ENCODE peak calls at places on chromosome 3, in six cellular contexts. C is brain microvascular endothelial cell, M is right lobe of liver, V is IMR-90, X is psoas muscle, B is vagina. H is an unnamed sample. For H3K27me3, the result is how much of the 10 kb centered on the place peaks cover.

GRCh38 chr3:13539285-13539625 is 9.7 kb upstream of the FBLN2 start:
- DNase-seq in C (peak), M (no peak), V (peak), X (no peak), B (no peak), H (no peak)

GRCh38 chr3:13266651-13267347 is 153.3 kb downstream of the NUP210 start:
- DNase-seq in C (no peak), M (no peak), V (no peak), X (no peak), B (no peak), H (no peak)

GRCh38 chr3:140359198-140359995 is 318.5 kb upstream of the TRIM42 start:
- DNase-seq in C (no peak), M (no peak), V (no peak), X (no peak), B (no peak), H (no peak)

GRCh38 chr3:64445318-64446300 is 220.3 kb upstream of the PRICKLE2 start:
- DNase-seq in C (peak), M (peak), V (peak), X (no peak), B (no peak), H (no peak)

GRCh38 chr3:129383292-129383860 is 45.1 kb downstream of the EFCAB12 start:
- DNase-seq in C (peak), M (peak), V (peak), X (peak), B (no peak), H (peak)

GRCh38 chr3:24316887-24317383 is 177.7 kb downstream of the THRB start:
- DNase-seq in C (no peak), M (peak), V (no peak), X (no peak), B (no peak), H (no peak)

GRCh38 chr3:189674249-189674913 is 43.2 kb downstream of the TP63 start:
- DNase-seq in C (no peak), M (no peak), V (no peak), X (no peak), B (no peak), H (no peak)

GRCh38 chr3:176785207-176785606 is 412.1 kb downstream of the TBL1XR1 start:
- DNase-seq in C (no peak), M (no peak), V (no peak), X (no peak), B (no peak), H (no peak)

GRCh38 chr3:14418259-14418658 is 15.9 kb downstream of the SLC6A6 start:
- DNase-seq in C (no peak), M (no peak), V (no peak), X (no peak), B (no peak), H (no peak)

GRCh38 chr3:176920806-176921205 is 276.5 kb downstream of the TBL1XR1 start:
- DNase-seq in C (no peak), M (no peak), V (peak), X (no peak), B (no peak), H (no peak)

GRCh38 chr3:38084019-38084968 is 45.3 kb downstream of the DLEC1 start:
- DNase-seq in C (no peak), M (no peak), V (peak), X (peak), B (no peak), H (peak)

GRCh38 chr3:27357665-27358258 is 11.4 kb downstream of the NEK10 start:
- DNase-seq in C (peak), M (peak), V (peak), X (no peak), B (no peak), H (peak)

GRCh38 chr3:40677321-40677720 is 152.6 kb downstream of the ZNF621 start:
- DNase-seq in C (no peak), M (no peak), V (no peak), X (no peak), B (no peak), H (peak)

GRCh38 chr3:197883541-197883940 is 66.4 kb upstream of the RPL35A start:
- DNase-seq in C (no peak), M (no peak), V (no peak), X (no peak), B (no peak), H (no peak)

GRCh38 chr3:71601811-71602210 is 18.3 kb upstream of the FOXP1 start:
- DNase-seq in C (peak), M (no peak), V (peak), X (no peak), B (no peak), H (peak)

GRCh38 chr3:153246805-153247204 is 84.8 kb downstream of the RAP2B start:
- DNase-seq in C (no peak), M (no peak), V (peak), X (no peak), B (no peak), H (no peak)

GRCh38 chr3:48990636-48991421 is 788 bp downstream of the P4HTM start:
- DNase-seq in C (no peak), M (no peak), V (no peak), X (no peak), B (no peak), H (no peak)

GRCh38 chr3:141382571-141382970 is 14.3 kb downstream of the ZBTB38 start:
- DNase-seq in C (no peak), M (no peak), V (no peak), X (no peak), B (no peak), H (no peak)

GRCh38 chr3:182913889-182914288 is 66.4 kb downstream of the DCUN1D1 start:
- DNase-seq in C (no peak), M (no peak), V (no peak), X (no peak), B (no peak), H (no peak)

DNA sequence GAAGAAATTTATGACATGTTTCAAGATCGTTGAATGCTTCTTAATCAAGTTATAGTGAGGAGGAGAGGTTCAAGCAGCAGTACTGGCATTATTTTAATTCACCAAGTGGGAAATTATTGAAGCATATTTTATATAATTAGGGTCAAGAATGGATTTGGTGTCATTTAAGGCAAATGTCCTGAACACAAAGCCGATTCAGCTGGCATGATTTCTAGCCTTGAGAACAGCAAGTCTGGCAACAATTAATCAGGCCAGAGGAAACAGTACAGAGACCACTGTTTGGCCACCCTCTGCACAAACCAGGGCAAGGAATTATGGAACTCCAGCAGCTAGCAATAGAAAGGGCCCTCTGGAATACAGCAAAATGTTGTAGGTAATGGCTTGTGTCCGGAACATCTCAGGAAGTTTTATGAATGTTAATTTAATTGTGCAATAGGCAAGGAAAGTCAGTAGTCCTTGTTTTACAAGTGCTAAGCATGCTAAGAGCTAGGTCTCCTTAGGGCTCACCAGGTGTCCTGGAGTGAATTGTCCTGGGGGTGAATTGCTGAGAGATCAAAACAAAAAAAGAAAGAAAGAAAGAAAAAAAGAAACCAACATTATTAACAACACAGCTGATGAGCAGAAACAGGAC is 38.7 kb upstream of the SNRK start:
- DNase-seq in C (no peak), M (no peak), V (no peak), X (no peak), B (no peak), H (peak)
- H3K27me3 ChIP-seq in C (under half), M (under half), V (under half), X (under half), B (under half), H (under half)

GRCh38 chr3:58492385-58492970 is 582 bp downstream of the KCTD6 start:
- DNase-seq in C (no peak), M (no peak), V (no peak), X (no peak), B (no peak), H (no peak)

GRCh38 chr3:58494107-58494506 is 2.2 kb downstream of the KCTD6 start:
- DNase-seq in C (no peak), M (no peak), V (no peak), X (no peak), B (no peak), H (no peak)

GRCh38 chr3:58496206-58496605 is 4.3 kb downstream of the KCTD6 start:
- DNase-seq in C (no peak), M (no peak), V (no peak), X (no peak), B (no peak), H (no peak)

GRCh38 chr3:58497074-58497473 is 5.2 kb downstream of the KCTD6 start:
- DNase-seq in C (no peak), M (no peak), V (no peak), X (no peak), B (no peak), H (peak)

DNA sequence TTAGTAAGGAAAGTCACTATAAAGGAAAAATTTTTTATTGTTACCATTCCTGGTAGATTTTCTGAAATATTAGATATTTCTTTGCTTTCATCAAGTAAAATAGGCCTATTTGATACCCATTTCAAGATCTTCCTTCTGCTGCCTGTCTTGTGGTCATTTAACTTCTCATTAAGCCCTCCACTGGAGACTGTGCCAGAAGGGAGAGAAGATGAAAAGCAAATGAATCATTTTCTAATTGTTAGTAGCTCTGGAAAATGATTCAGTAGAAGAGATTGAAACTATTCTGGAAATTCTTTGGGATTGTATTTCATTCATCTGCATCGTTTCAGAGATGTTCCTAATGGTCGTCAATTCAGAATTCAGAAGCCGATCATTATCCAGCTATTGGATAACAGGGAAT is 3.2 kb downstream of the KCTD6 start:
- DNase-seq in C (no peak), M (no peak), V (peak), X (no peak), B (no peak), H (no peak)
- H3K27ac ChIP-seq in C (no peak), M (no peak), V (no peak), X (no peak), B (no peak), H (no peak)

GRCh38 chr3:43353393-43353792 is 67.1 kb downstream of the SNRK start:
- DNase-seq in C (no peak), M (no peak), V (no peak), X (no peak), B (no peak), H (no peak)
- TF ChIP-seq CTCF in C (no peak), M (no peak), V (no peak), X (no peak), B (no peak), H (no peak)

GRCh38 chr3:136947477-136947876 is 10.3 kb upstream of the IL20RB start:
- DNase-seq in C (no peak), M (no peak), V (no peak), X (no peak), B (no peak), H (no peak)

GRCh38 chr3:136949146-136949545 is 8.6 kb upstream of the IL20RB start:
- DNase-seq in C (no peak), M (no peak), V (no peak), X (no peak), B (no peak), H (no peak)

GRCh38 chr3:136949708-136950107 is 8.1 kb upstream of the IL20RB start:
- DNase-seq in C (no peak), M (no peak), V (no peak), X (no peak), B (no peak), H (no peak)

GRCh38 chr3:136943396-136943795 is 14.4 kb upstream of the IL20RB start:
- DNase-seq in C (no peak), M (no peak), V (no peak), X (no peak), B (no peak), H (no peak)

GRCh38 chr3:136946978-136947377 is 10.8 kb upstream of the IL20RB start:
- DNase-seq in C (no peak), M (no peak), V (no peak), X (no peak), B (no peak), H (no peak)
- H3K27me3 ChIP-seq in C (under half), M (under half), V (under half), X (under half), B (under half), H (under half)

GRCh38 chr3:194773666-194774455 is 88.2 kb downstream of the FAM43A start:
- DNase-seq in C (no peak), M (no peak), V (no peak), X (no peak), B (peak), H (no peak)

GRCh38 chr3:194772241-194773000 is 86.7 kb downstream of the FAM43A start:
- DNase-seq in C (no peak), M (no peak), V (no peak), X (no peak), B (peak), H (no peak)

GRCh38 chr3:194775731-194776130 is 90.0 kb downstream of the FAM43A start:
- DNase-seq in C (no peak), M (no peak), V (no peak), X (no peak), B (peak), H (no peak)

GRCh38 chr3:194775266-194775665 is 89.6 kb downstream of the FAM43A start:
- DNase-seq in C (no peak), M (no peak), V (no peak), X (no peak), B (no peak), H (no peak)

GRCh38 chr3:194773216-194773615 is 87.5 kb downstream of the FAM43A start:
- DNase-seq in C (peak), M (no peak), V (no peak), X (peak), B (peak), H (no peak)
- H3K27ac ChIP-seq in C (no peak), M (no peak), V (no peak), X (no peak), B (peak), H (no peak)

DNA sequence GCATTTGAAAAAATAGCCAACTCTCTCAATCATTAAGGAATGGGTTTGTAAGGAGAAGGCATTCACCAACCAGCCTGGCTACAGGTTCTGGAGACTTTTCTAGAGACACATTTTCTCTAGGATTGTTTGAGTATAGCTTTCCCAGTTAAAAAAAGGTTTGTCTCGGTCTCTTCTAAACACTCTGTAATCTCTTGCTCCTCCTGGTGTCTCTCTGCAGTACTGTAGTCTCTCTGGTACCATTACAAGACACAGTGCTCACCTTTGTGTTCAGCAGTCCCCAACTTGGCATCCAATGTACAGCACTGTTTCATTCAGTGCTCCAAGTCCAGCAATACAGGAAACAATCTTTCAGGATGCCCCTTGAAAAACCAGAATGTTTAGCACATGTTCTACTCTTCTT is 534.4 kb downstream of the ZNF385D start:
- DNase-seq in C (peak), M (no peak), V (no peak), X (no peak), B (no peak), H (no peak)
- TF ChIP-seq CTCF in C (peak), M (no peak), V (peak), X (no peak), B (no peak), H (no peak)